ENCODE peak calls at places on chromosomes 2 and 18, in eight cellular contexts. A is Calu3; L is CD8-positive, alpha-beta T cell; U is mammary epithelial cell; R is hippocampal formation; W is nephron progenitor cell; B is fibroblast of lung; M is AG04449. J is an unnamed sample.

GRCh38 chr18:59085797-59086196 is 53.9 kb upstream of the SEC11C start:
- DNase-seq in B (peak), L (no peak), U (no peak), A (no peak), M (peak), R (no peak), W (no peak), J (no peak)

GRCh38 chr2:173350383-173350782 is 4.3 kb upstream of the CDCA7 start:
- DNase-seq in W (no peak), A (no peak), M (no peak), R (no peak), U (no peak), B (no peak), L (no peak), J (no peak)

GRCh38 chr2:241066893-241067341 is 35.2 kb downstream of the MTERF4 start:
- DNase-seq in B (peak), A (no peak), W (peak), L (no peak), U (no peak), M (no peak), R (no peak), J (no peak)

GRCh38 chr2:169222665-169223064 is 139.7 kb downstream of the LRP2 start:
- DNase-seq in R (no peak), M (no peak), L (no peak), A (peak), U (peak), B (peak), W (no peak), J (no peak)

GRCh38 chr2:160445673-160446072 is 47.9 kb downstream of the RBMS1 start:
- DNase-seq in A (no peak), W (no peak), B (no peak), U (no peak), R (no peak), M (no peak), L (no peak), J (no peak)

GRCh38 chr18:58861853-58862252 is 2.8 kb upstream of the ZNF532 start:
- DNase-seq in A (no peak), U (no peak), M (no peak), W (no peak), R (peak), B (no peak), L (no peak), J (no peak)

GRCh38 chr2:70073493-70073892 is 13.8 kb upstream of the PCBP1 start:
- DNase-seq in W (no peak), M (no peak), A (no peak), R (no peak), L (no peak), U (no peak), B (no peak), J (no peak)

GRCh38 chr2:176419591-176420071 is 150.4 kb downstream of the MTX2 start:
- DNase-seq in U (no peak), R (no peak), M (peak), W (no peak), A (no peak), L (no peak), B (peak), J (no peak)

GRCh38 chr2:215904101-215904500 is 109.2 kb downstream of the MREG start:
- DNase-seq in W (no peak), L (no peak), R (no peak), M (no peak), A (no peak), B (peak), U (peak), J (no peak)

GRCh38 chr2:71811157-71811556 is 336.5 kb downstream of the CYP26B1 start:
- DNase-seq in M (no peak), B (no peak), W (no peak), R (no peak), L (peak), U (no peak), A (no peak), J (no peak)

GRCh38 chr2:85889648-85890281 is 975 bp upstream of the ST3GAL5 start:
- DNase-seq in R (no peak), W (no peak), M (no peak), A (no peak), L (no peak), U (no peak), B (no peak), J (no peak)

GRCh38 chr2:54995553-54995952 is 54.7 kb downstream of the RTN4 start:
- DNase-seq in M (no peak), L (no peak), U (no peak), R (no peak), W (no peak), B (no peak), A (no peak), J (no peak)

GRCh38 chr2:15939556-15939853 is 845 bp upstream of the MYCN start:
- DNase-seq in R (no peak), A (no peak), W (peak), U (peak), B (peak), L (no peak), M (no peak), J (no peak)

GRCh38 chr2:38376683-38377500 is at the start of gene ATL2:
- DNase-seq in M (peak), R (peak), L (peak), U (peak), W (peak), B (peak), A (peak), J (peak)

GRCh38 chr18:79335833-79336360 is 59.8 kb upstream of the NFATC1 start:
- DNase-seq in R (no peak), U (no peak), A (no peak), M (no peak), W (no peak), L (no peak), B (no peak), J (no peak)

GRCh38 chr2:202449344-202449743 is 73.2 kb downstream of the BMPR2 start:
- DNase-seq in U (no peak), L (no peak), B (no peak), M (no peak), W (no peak), A (no peak), R (no peak), J (no peak)

GRCh38 chr2:40173276-40173675 is 278.6 kb downstream of the SLC8A1 start:
- DNase-seq in L (no peak), R (no peak), U (no peak), M (no peak), W (no peak), B (peak), A (no peak), J (no peak)

GRCh38 chr2:36615214-36615613 is 17.2 kb upstream of the FEZ2 start:
- DNase-seq in L (no peak), B (no peak), U (no peak), M (peak), W (no peak), R (no peak), A (peak), J (no peak)

GRCh38 chr2:222798528-222798927 is 62.3 kb upstream of the ACSL3 start:
- DNase-seq in U (no peak), R (no peak), A (no peak), L (no peak), M (no peak), B (no peak), W (no peak), J (no peak)

GRCh38 chr2:147913701-147914480 is 69.1 kb downstream of the ACVR2A start:
- DNase-seq in R (no peak), W (no peak), A (no peak), U (peak), L (no peak), B (peak), M (no peak), J (peak)

GRCh38 chr2:224954980-224955379 is 87.3 kb downstream of the DOCK10 start:
- DNase-seq in B (no peak), R (no peak), L (no peak), U (no peak), A (no peak), W (no peak), M (no peak), J (no peak)

GRCh38 chr18:36477776-36478175 is 180.3 kb downstream of the FHOD3 start:
- DNase-seq in M (no peak), R (no peak), L (no peak), A (no peak), W (no peak), U (no peak), B (no peak), J (no peak)